ENCODE peak calls at places on chromosomes 4 and X, in six cellular contexts. One of them, this sample, is unnamed.
A peak's percentile ranks its signal among the peaks of the same experiment; 100 is the strongest.

GRCh38 chrX:68938244-68939004 is 109.6 kb downstream of the EFNB1 start:
- DNase-seq in sigmoid colon: peak; percentile 50
- DNase-seq in mammary epithelial cell: no peak
- DNase-seq in upper lobe of right lung: no peak
- DNase-seq in ovary: no peak
- DNase-seq in fibroblast of lung: peak; percentile 84
- DNase-seq in this sample: no peak

GRCh38 chrX:1448793-1449580 is 3.7 kb downstream of the ASMTL start:
- DNase-seq in sigmoid colon: peak; percentile 19
- DNase-seq in mammary epithelial cell: no peak
- DNase-seq in upper lobe of right lung: peak; percentile 18
- DNase-seq in ovary: no peak
- DNase-seq in fibroblast of lung: no peak
- DNase-seq in this sample: no peak

GRCh38 chr4:15402974-15403373 is 24.9 kb upstream of the C1QTNF7 start:
- DNase-seq in sigmoid colon: no peak
- DNase-seq in mammary epithelial cell: no peak
- DNase-seq in upper lobe of right lung: no peak
- DNase-seq in ovary: no peak
- DNase-seq in fibroblast of lung: no peak
- DNase-seq in this sample: no peak

GRCh38 chr4:118904935-118905334 is 16.3 kb downstream of the SYNPO2 start:
- DNase-seq in sigmoid colon: no peak
- DNase-seq in mammary epithelial cell: no peak
- DNase-seq in upper lobe of right lung: no peak
- DNase-seq in ovary: no peak
- DNase-seq in fibroblast of lung: peak; percentile 59
- DNase-seq in this sample: no peak

GRCh38 chr4:686371-687040 is 2.4 kb downstream of the SLC49A3 start:
- DNase-seq in sigmoid colon: peak; percentile 69
- DNase-seq in mammary epithelial cell: no peak
- DNase-seq in upper lobe of right lung: peak; percentile 67
- DNase-seq in ovary: peak; percentile 16
- DNase-seq in fibroblast of lung: no peak
- DNase-seq in this sample: no peak

GRCh38 chrX:120653000-120653399 is 23.1 kb upstream of the C1GALT1C1 start:
- DNase-seq in sigmoid colon: no peak
- DNase-seq in mammary epithelial cell: no peak
- DNase-seq in upper lobe of right lung: no peak
- DNase-seq in ovary: no peak
- DNase-seq in fibroblast of lung: no peak
- DNase-seq in this sample: no peak

GRCh38 chr4:118076958-118077766 is 42.9 kb downstream of the NDST3 start:
- DNase-seq in sigmoid colon: no peak
- DNase-seq in mammary epithelial cell: peak; percentile 13
- DNase-seq in upper lobe of right lung: no peak
- DNase-seq in ovary: no peak
- DNase-seq in fibroblast of lung: peak; percentile 0
- DNase-seq in this sample: no peak

GRCh38 chr4:168634276-168634802 is 137.5 kb downstream of the PALLD start:
- DNase-seq in sigmoid colon: no peak
- DNase-seq in mammary epithelial cell: peak; percentile 85
- DNase-seq in upper lobe of right lung: no peak
- DNase-seq in ovary: no peak
- DNase-seq in fibroblast of lung: peak; percentile 99
- DNase-seq in this sample: no peak

GRCh38 chr4:10074767-10075105 is 41.9 kb downstream of the WDR1 start:
- DNase-seq in sigmoid colon: peak; percentile 45
- DNase-seq in mammary epithelial cell: peak; percentile 46
- DNase-seq in upper lobe of right lung: no peak
- DNase-seq in ovary: no peak
- DNase-seq in fibroblast of lung: peak; percentile 67
- DNase-seq in this sample: no peak

GRCh38 chrX:15530318-15530717 is 29.7 kb downstream of the BMX start:
- DNase-seq in sigmoid colon: no peak
- DNase-seq in mammary epithelial cell: no peak
- DNase-seq in upper lobe of right lung: no peak
- DNase-seq in ovary: no peak
- DNase-seq in fibroblast of lung: no peak
- DNase-seq in this sample: no peak

GRCh38 chr4:187333151-187333550 is 609.5 kb upstream of the FAT1 start:
- DNase-seq in sigmoid colon: no peak
- DNase-seq in mammary epithelial cell: no peak
- DNase-seq in upper lobe of right lung: no peak
- DNase-seq in ovary: no peak
- DNase-seq in fibroblast of lung: peak; percentile 19
- DNase-seq in this sample: no peak

GRCh38 chrX:35617836-35618235 is 180.3 kb upstream of the MAGEB16 start:
- DNase-seq in sigmoid colon: no peak
- DNase-seq in mammary epithelial cell: no peak
- DNase-seq in upper lobe of right lung: no peak
- DNase-seq in ovary: no peak
- DNase-seq in fibroblast of lung: no peak
- DNase-seq in this sample: no peak

GRCh38 chr4:138034871-138035270 is 207.3 kb downstream of the SLC7A11 start:
- DNase-seq in sigmoid colon: no peak
- DNase-seq in mammary epithelial cell: peak; percentile 92
- DNase-seq in upper lobe of right lung: no peak
- DNase-seq in ovary: no peak
- DNase-seq in fibroblast of lung: peak; percentile 61
- DNase-seq in this sample: no peak

GRCh38 chr4:179097741-179098140 is 1655.5 kb upstream of the AGA start:
- DNase-seq in sigmoid colon: no peak
- DNase-seq in mammary epithelial cell: no peak
- DNase-seq in upper lobe of right lung: no peak
- DNase-seq in ovary: no peak
- DNase-seq in fibroblast of lung: peak; percentile 35
- DNase-seq in this sample: no peak

GRCh38 chr4:54230479-54231418 is 1.7 kb downstream of the PDGFRA start:
- DNase-seq in sigmoid colon: peak; percentile 81
- DNase-seq in mammary epithelial cell: no peak
- DNase-seq in upper lobe of right lung: no peak
- DNase-seq in ovary: peak; percentile 72
- DNase-seq in fibroblast of lung: peak; percentile 70
- DNase-seq in this sample: no peak
- H3K27ac ChIP-seq in sigmoid colon: peak overlapping the region; percentile 61
- H3K27ac ChIP-seq in mammary epithelial cell: no peak overlapping the region
- H3K27ac ChIP-seq in upper lobe of right lung: peak overlapping the region; percentile 66
- H3K27ac ChIP-seq in ovary: peak overlapping the region; percentile 81
- H3K27ac ChIP-seq in fibroblast of lung: peak overlapping the region; percentile 90
- H3K27ac ChIP-seq in this sample: no peak overlapping the region

DNA sequence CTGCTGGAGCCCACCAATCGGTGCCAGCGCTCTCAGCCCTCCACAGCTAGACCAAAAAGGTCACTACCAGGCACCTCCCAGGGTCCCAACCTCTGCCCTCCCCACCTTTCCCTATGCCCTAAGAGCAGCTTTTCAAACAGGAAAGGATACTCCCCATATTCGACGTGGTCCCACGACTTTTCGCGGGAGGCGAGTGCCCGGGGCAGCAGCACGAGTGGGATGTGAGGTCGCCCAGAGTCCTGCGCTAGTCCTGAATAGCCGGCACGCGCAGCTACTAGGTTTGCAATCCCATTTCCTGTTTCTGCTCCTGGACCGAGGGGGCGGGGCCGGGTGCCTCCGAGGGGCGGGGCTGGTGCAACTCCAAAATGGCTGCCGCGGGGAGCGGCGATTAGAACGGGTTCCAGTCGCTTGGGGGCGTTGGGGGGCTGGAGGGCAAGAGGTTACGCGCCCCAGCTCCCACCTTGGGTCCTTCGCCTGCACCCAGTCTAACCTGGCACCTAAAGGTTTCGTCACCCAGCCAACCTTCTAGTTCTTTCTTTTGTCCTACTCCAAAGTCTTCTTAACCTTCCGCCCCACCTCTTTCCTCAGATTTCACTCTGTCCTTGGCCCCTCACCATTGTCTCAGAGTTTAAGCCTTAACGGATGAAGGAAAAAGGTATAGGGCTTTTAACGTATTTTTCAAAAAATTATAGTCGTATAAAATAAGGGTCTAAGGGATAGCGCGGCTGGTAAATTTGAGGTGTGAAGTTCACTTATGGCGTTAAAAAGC is 85.0 kb upstream of the TENT5D start:
- DNase-seq in sigmoid colon: peak; percentile 66
- DNase-seq in mammary epithelial cell: peak; percentile 37
- DNase-seq in upper lobe of right lung: peak; percentile 76
- DNase-seq in ovary: peak; percentile 66
- DNase-seq in fibroblast of lung: no peak
- DNase-seq in this sample: peak; percentile 7
- TF ChIP-seq CTCF in sigmoid colon: no peak
- TF ChIP-seq CTCF in mammary epithelial cell: no peak
- TF ChIP-seq CTCF in upper lobe of right lung: no peak
- TF ChIP-seq CTCF in ovary: no peak
- TF ChIP-seq CTCF in fibroblast of lung: no peak
- TF ChIP-seq CTCF in this sample: no peak

GRCh38 chr4:53854991-53855885 is 209.2 kb downstream of the CHIC2 start:
- DNase-seq in sigmoid colon: no peak
- DNase-seq in mammary epithelial cell: peak; percentile 37
- DNase-seq in upper lobe of right lung: no peak
- DNase-seq in ovary: no peak
- DNase-seq in fibroblast of lung: peak; percentile 61
- DNase-seq in this sample: no peak

GRCh38 chr4:53852343-53852742 is 212.1 kb downstream of the CHIC2 start:
- DNase-seq in sigmoid colon: no peak
- DNase-seq in mammary epithelial cell: no peak
- DNase-seq in upper lobe of right lung: no peak
- DNase-seq in ovary: no peak
- DNase-seq in fibroblast of lung: peak; percentile 37
- DNase-seq in this sample: no peak

GRCh38 chr4:53859305-53859704 is 205.1 kb downstream of the CHIC2 start:
- DNase-seq in sigmoid colon: no peak
- DNase-seq in mammary epithelial cell: no peak
- DNase-seq in upper lobe of right lung: no peak
- DNase-seq in ovary: no peak
- DNase-seq in fibroblast of lung: no peak
- DNase-seq in this sample: no peak

GRCh38 chr4:53858744-53859143 is 205.7 kb downstream of the CHIC2 start:
- DNase-seq in sigmoid colon: no peak
- DNase-seq in mammary epithelial cell: no peak
- DNase-seq in upper lobe of right lung: no peak
- DNase-seq in ovary: no peak
- DNase-seq in fibroblast of lung: no peak
- DNase-seq in this sample: no peak

DNA sequence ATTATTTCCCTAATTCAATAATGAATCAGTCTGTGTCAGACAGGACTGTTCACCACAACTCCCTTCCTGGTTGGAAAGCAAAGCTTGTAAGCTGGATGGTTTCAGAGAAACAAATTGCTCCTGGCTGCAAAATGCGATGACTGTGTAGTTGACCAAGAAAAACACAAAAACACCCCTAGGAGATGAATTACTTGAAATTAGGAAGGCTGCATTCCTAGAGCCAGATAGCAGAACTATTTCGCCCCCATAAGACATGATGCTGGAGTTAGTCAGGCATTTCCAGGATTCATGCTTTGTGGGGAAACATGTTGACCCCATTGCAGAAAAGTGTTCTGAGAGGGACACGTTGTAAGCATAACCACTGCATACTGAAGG is 208.5 kb downstream of the CHIC2 start:
- DNase-seq in sigmoid colon: peak; percentile 67
- DNase-seq in mammary epithelial cell: peak; percentile 44
- DNase-seq in upper lobe of right lung: no peak
- DNase-seq in ovary: no peak
- DNase-seq in fibroblast of lung: peak; percentile 99
- DNase-seq in this sample: no peak
- H3K27ac ChIP-seq in sigmoid colon: peak overlapping the region; percentile 43
- H3K27ac ChIP-seq in mammary epithelial cell: no peak overlapping the region
- H3K27ac ChIP-seq in upper lobe of right lung: no peak overlapping the region
- H3K27ac ChIP-seq in ovary: no peak overlapping the region
- H3K27ac ChIP-seq in fibroblast of lung: peak overlapping the region; percentile 52
- H3K27ac ChIP-seq in this sample: no peak overlapping the region

GRCh38 chrX:50431623-50432022 is 39.0 kb downstream of the DGKK start:
- DNase-seq in sigmoid colon: no peak
- DNase-seq in mammary epithelial cell: no peak
- DNase-seq in upper lobe of right lung: no peak
- DNase-seq in ovary: no peak
- DNase-seq in fibroblast of lung: no peak
- DNase-seq in this sample: no peak

GRCh38 chrX:50436797-50437196 is 33.8 kb downstream of the DGKK start:
- DNase-seq in sigmoid colon: no peak
- DNase-seq in mammary epithelial cell: no peak
- DNase-seq in upper lobe of right lung: no peak
- DNase-seq in ovary: no peak
- DNase-seq in fibroblast of lung: no peak
- DNase-seq in this sample: no peak

GRCh38 chrX:50430917-50431316 is 39.7 kb downstream of the DGKK start:
- DNase-seq in sigmoid colon: no peak
- DNase-seq in mammary epithelial cell: no peak
- DNase-seq in upper lobe of right lung: no peak
- DNase-seq in ovary: no peak
- DNase-seq in fibroblast of lung: no peak
- DNase-seq in this sample: no peak

GRCh38 chrX:50432760-50433377 is 37.8 kb downstream of the DGKK start:
- DNase-seq in sigmoid colon: no peak
- DNase-seq in mammary epithelial cell: no peak
- DNase-seq in upper lobe of right lung: no peak
- DNase-seq in ovary: no peak
- DNase-seq in fibroblast of lung: no peak
- DNase-seq in this sample: no peak
- TF ChIP-seq CTCF in sigmoid colon: no peak
- TF ChIP-seq CTCF in mammary epithelial cell: no peak
- TF ChIP-seq CTCF in upper lobe of right lung: no peak
- TF ChIP-seq CTCF in ovary: no peak
- TF ChIP-seq CTCF in fibroblast of lung: no peak
- TF ChIP-seq CTCF in this sample: no peak

GRCh38 chr4:172851534-172851933 is 317.1 kb upstream of the GALNT7 start:
- DNase-seq in sigmoid colon: no peak
- DNase-seq in mammary epithelial cell: peak; percentile 62
- DNase-seq in upper lobe of right lung: no peak
- DNase-seq in ovary: no peak
- DNase-seq in fibroblast of lung: no peak
- DNase-seq in this sample: no peak

GRCh38 chr4:172858731-172859230 is 309.8 kb upstream of the GALNT7 start:
- DNase-seq in sigmoid colon: no peak
- DNase-seq in mammary epithelial cell: no peak
- DNase-seq in upper lobe of right lung: no peak
- DNase-seq in ovary: no peak
- DNase-seq in fibroblast of lung: peak; percentile 46
- DNase-seq in this sample: no peak

DNA sequence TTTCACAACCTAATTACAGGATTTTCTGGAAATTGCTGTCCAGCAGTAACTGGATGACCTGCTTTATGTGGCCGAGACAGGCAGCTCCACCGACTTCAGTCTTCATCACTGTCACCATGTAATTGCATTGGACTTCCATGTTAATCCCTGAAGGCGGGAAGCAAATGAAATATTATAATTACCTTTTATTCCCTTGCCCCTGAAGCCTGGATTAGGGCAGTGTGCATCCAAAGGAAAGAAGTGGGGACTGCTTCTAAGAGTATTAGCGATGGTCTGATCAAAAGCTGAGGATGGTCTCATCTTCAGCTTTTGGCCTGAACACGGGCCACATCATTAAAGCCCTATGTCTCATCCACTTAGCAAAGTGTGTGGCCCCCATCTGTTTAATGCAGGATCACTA is 311.6 kb upstream of the GALNT7 start:
- DNase-seq in sigmoid colon: no peak
- DNase-seq in mammary epithelial cell: no peak
- DNase-seq in upper lobe of right lung: no peak
- DNase-seq in ovary: no peak
- DNase-seq in fibroblast of lung: no peak
- DNase-seq in this sample: no peak
- H3K27ac ChIP-seq in sigmoid colon: no peak overlapping the region
- H3K27ac ChIP-seq in mammary epithelial cell: no peak overlapping the region
- H3K27ac ChIP-seq in upper lobe of right lung: no peak overlapping the region
- H3K27ac ChIP-seq in ovary: no peak overlapping the region
- H3K27ac ChIP-seq in fibroblast of lung: no peak overlapping the region
- H3K27ac ChIP-seq in this sample: no peak overlapping the region

GRCh38 chr4:36187723-36188333 is 56.5 kb downstream of the ARAP2 start:
- DNase-seq in sigmoid colon: no peak
- DNase-seq in mammary epithelial cell: peak; percentile 13
- DNase-seq in upper lobe of right lung: no peak
- DNase-seq in ovary: no peak
- DNase-seq in fibroblast of lung: peak; percentile 38
- DNase-seq in this sample: no peak
- TF ChIP-seq CTCF in sigmoid colon: no peak
- TF ChIP-seq CTCF in mammary epithelial cell: peak; percentile 77
- TF ChIP-seq CTCF in upper lobe of right lung: peak; percentile 40
- TF ChIP-seq CTCF in ovary: no peak
- TF ChIP-seq CTCF in fibroblast of lung: peak; percentile 44
- TF ChIP-seq CTCF in this sample: peak; percentile 50

This sample was measured in CD4-positive, alpha-beta T cell.